ENCODE peak calls at places on chromosomes 3 and 15, in nine cellular contexts. K is tibial artery; Y is activated CD8-positive, alpha-beta T cell treated with anti-CD3 and anti-CD28 coated beads for 36 hours; N is mucosa of descending colon; P is WTC11; E is GM12878; Q is PC-9; M is AG04450; L is fibroblast of mammary gland. U is an unnamed sample.

GRCh38 chr3:110180733-110181132 is 843.4 kb upstream of the DPPA4 start:
- DNase-seq in K (peak), Y (no peak), N (no peak), E (no peak), L (peak), P (no peak), M (no peak), Q (no peak), U (no peak)

GRCh38 chr3:171854649-171855305 is 11.6 kb downstream of the TMEM212 start:
- DNase-seq in E (no peak), L (no peak), K (no peak), M (no peak), Q (no peak), Y (no peak), P (no peak), N (no peak), U (no peak)

GRCh38 chr15:68334661-68335124 is 57.1 kb downstream of the FEM1B start:
- DNase-seq in L (peak), Y (no peak), N (no peak), M (no peak), K (peak), Q (no peak), E (no peak), P (no peak), U (no peak)

GRCh38 chr3:4885322-4885721 is 93.9 kb upstream of the BHLHE40 start:
- DNase-seq in P (no peak), N (no peak), L (no peak), Y (no peak), K (no peak), M (no peak), E (no peak), Q (no peak), U (no peak)

GRCh38 chr3:66138336-66139234 is 82.2 kb upstream of the SLC25A26 start:
- DNase-seq in K (peak), P (peak), Y (peak), L (peak), Q (peak), M (no peak), E (no peak), N (peak), U (peak)

GRCh38 chr15:88834211-88834812 is 31.1 kb downstream of the ACAN start:
- DNase-seq in P (peak), E (no peak), Y (peak), M (no peak), K (peak), N (peak), Q (no peak), L (peak), U (peak)

GRCh38 chr15:70121656-70122297 is 24.1 kb upstream of the TLE3 start:
- DNase-seq in N (peak), L (peak), M (peak), Y (no peak), K (peak), Q (no peak), E (no peak), P (no peak), U (no peak)

GRCh38 chr15:25776071-25776740 is 86.9 kb downstream of the ATP10A start:
- DNase-seq in K (no peak), P (no peak), Y (no peak), N (no peak), E (no peak), M (no peak), Q (no peak), L (no peak), U (no peak)

GRCh38 chr3:155019576-155019975 is 60.5 kb upstream of the MME start:
- DNase-seq in E (no peak), M (peak), N (peak), Y (no peak), P (no peak), Q (no peak), L (peak), K (no peak), U (no peak)

GRCh38 chr3:69370156-69370944 is 15.5 kb downstream of the FRMD4B start:
- DNase-seq in Y (peak), P (no peak), L (no peak), Q (peak), K (peak), E (no peak), M (no peak), N (peak), U (no peak)

GRCh38 chr15:101242999-101243336 is 8.9 kb downstream of the CHSY1 start:
- DNase-seq in Q (no peak), P (no peak), E (no peak), M (no peak), L (no peak), Y (no peak), K (no peak), N (no peak), U (no peak)

GRCh38 chr3:132350814-132351213 is 33.6 kb downstream of the ACP3 start:
- DNase-seq in M (no peak), P (no peak), E (no peak), L (no peak), Q (no peak), N (no peak), Y (no peak), K (no peak), U (no peak)

GRCh38 chr3:132351222-132351806 is 34.1 kb downstream of the ACP3 start:
- DNase-seq in N (no peak), L (no peak), E (no peak), P (no peak), Q (no peak), Y (no peak), M (no peak), K (no peak), U (no peak)

GRCh38 chr3:132354916-132355702 is 37.9 kb downstream of the ACP3 start:
- DNase-seq in E (no peak), N (no peak), L (no peak), Y (no peak), Q (no peak), M (no peak), P (no peak), K (no peak), U (no peak)

GRCh38 chr3:132356568-132356967 is 39.4 kb downstream of the ACP3 start:
- DNase-seq in L (no peak), K (no peak), M (no peak), N (no peak), E (no peak), P (no peak), Q (no peak), Y (no peak), U (no peak)

DNA sequence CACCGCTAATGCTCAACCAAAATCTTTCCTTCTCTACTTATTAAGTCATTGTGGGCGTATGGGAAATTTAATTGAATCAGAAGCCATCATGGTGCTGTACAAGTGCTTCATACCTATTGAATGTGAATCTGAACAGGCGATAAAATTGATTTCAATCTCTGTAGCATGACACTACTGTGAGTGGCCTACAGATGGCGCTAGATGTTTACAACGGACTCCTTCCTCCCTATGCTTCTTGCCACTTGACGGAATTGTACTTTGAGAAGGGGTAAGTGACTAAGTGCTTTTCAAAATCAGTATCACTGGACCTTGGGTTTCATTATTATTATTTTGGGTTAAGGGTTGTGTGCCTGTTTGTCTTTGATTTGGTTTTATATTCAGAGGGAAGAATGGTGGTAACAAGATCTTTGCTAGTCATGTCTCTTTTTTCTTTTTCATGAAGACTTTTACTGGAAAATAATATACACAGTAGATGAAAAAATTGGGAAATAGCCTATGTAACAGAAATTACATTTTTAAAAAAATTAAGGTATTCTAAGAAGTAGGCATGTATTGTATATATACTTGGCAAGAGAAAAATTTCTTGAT is 35.4 kb downstream of the ACP3 start:
- DNase-seq in Q (peak), K (peak), M (peak), L (peak), E (peak), Y (peak), N (peak), P (peak), U (peak)
- TF ChIP-seq CTCF in Q (peak), K (peak), M (peak), L (peak), E (peak), Y (peak), N (peak), P (peak), U (peak)

GRCh38 chr3:46395210-46395661 is 11.6 kb downstream of the CCR5AS start:
- DNase-seq in K (no peak), Q (no peak), N (no peak), M (no peak), L (no peak), E (no peak), Y (no peak), P (peak), U (no peak)
- TF ChIP-seq CTCF in K (no peak), Q (peak), N (no peak), M (no peak), L (peak), E (no peak), Y (peak), P (no peak), U (no peak)

GRCh38 chr3:17686613-17687012 is 55.8 kb downstream of the TBC1D5 start:
- DNase-seq in Y (no peak), E (no peak), Q (no peak), L (peak), M (no peak), N (no peak), K (no peak), P (no peak), U (no peak)
- TF ChIP-seq CTCF in Y (no peak), E (peak), Q (no peak), L (peak), M (peak), N (no peak), K (no peak), P (no peak), U (no peak)

GRCh38 chr3:108462899-108463298 is 47.5 kb downstream of the MYH15 start:
- DNase-seq in L (peak), Y (no peak), Q (no peak), P (no peak), N (no peak), M (no peak), K (no peak), E (no peak), U (no peak)
- TF ChIP-seq CTCF in L (no peak), Y (no peak), Q (no peak), P (no peak), N (no peak), M (peak), K (no peak), E (no peak), U (no peak)

DNA sequence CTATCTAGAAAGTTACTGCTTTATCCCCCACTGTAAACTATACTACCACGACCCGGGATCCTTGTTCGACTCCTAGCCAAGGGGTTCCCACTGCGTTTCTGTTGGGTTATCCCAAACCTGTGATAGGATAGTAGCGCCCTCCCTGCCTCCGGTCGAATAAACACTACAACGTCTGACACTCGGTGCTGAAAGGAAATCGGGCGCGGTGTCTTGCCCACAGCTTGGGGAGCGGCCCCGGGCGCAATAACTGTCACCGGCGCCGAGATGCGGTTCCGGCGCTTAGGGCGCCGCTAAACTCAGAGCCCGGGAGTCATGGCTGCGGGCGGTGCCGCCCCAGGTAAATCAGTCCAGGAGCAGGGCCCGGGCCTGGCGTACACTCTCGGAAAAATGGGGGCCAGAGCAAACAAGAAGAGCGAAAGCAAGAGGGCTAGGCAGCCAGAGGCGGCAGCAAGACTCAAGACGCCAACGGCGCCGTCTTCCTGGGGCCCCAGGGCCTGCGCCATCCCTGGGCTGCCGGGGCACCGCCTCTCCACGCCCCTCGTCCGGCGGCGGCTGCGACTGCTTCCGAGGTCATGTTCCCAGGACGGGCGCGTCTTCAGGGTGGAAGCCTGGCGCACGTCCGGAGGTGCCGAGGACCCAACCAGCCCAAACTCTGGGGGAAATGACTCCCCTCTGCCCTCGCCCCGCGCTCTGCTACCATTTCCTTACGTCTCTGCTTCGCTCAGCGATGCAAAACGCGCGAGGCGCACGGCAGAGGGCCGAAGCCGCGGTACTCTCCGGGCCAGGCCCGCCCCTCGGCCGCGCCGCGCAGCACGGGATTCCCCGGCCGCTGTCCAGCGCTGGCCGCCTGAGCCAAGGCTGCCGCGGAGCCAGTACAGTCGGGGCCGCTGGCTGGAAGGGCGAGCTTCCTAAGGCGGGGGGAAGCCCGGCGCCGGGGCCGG is at the start of gene DUT:
- DNase-seq in M (peak), P (peak), N (peak), L (peak), E (peak), Y (peak), K (peak), Q (peak), U (peak)
- TF ChIP-seq CTCF in M (peak), P (no peak), N (no peak), L (no peak), E (no peak), Y (no peak), K (no peak), Q (no peak), U (no peak)

DNA sequence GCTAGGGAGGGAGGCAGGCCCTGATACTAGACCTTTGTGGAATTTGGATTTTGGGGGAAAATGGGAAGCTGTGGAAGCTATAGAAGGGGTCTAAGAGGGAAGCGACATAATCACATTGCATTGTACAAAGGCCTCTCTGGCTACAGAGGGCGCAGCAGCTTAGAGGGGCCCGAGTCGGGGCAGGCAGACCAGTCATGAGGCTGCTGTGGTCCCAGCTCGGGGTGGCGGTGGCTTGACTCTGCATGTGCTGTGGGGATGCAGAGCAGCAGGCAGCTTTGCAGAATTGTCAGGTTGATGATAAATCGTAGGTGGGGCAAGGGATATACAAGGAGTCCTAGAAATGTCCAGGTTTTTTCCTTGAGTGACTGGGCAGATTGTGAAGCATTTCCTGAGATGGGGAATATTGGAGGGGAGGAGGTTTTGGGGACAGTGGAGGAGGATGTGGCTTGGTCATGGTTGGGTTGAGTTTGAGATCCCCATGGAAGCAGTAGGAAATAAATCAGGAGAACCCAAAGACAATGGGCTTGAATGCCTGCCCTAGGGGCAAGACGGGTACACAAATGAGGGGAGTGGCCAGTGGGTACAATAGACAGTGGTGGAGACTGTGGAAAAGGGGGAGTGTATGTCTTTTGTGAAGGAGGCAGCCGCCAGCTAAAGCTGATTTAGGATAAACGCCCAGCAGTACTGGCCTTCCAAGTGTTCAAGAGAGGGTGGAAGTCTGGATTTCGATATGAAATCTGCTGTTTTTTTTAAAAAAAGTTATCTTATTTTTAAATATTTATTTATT is 94.1 kb downstream of the HMG20A start:
- DNase-seq in Q (no peak), Y (no peak), P (no peak), E (no peak), K (peak), M (no peak), L (no peak), N (no peak), U (no peak)
- TF ChIP-seq CTCF in Q (no peak), Y (no peak), P (no peak), E (no peak), K (no peak), M (no peak), L (no peak), N (no peak), U (no peak)

GRCh38 chr3:15465876-15466585 is 38.6 kb downstream of the EAF1 start:
- DNase-seq in M (no peak), Y (no peak), Q (no peak), P (no peak), N (no peak), L (no peak), K (no peak), E (no peak), U (no peak)
- TF ChIP-seq CTCF in M (no peak), Y (no peak), Q (no peak), P (no peak), N (no peak), L (no peak), K (no peak), E (no peak), U (no peak)

DNA sequence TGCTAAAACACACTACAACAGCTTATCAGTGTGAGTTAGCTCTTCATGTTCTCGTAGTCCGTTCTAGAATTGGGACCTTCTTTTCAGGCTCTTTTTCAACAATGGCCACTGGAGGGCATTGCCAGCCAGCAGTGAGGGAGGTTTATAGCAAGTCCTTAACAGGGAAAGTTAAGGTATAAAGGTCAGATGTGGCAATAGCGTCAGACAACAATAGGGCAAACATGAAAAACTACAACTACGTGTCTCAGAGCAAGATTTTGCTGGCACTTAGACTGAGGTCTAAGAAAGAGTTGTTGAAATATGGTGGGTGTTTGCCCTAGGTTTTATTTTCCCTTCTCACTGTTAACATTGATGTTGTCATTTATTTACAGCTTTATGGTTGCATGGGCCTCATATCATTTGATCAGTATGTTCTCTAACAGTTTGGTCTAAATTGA is 161.4 kb downstream of the GMNC start:
- DNase-seq in E (no peak), Q (peak), K (no peak), M (no peak), L (peak), N (peak), P (peak), Y (peak), U (no peak)
- TF ChIP-seq CTCF in E (peak), Q (peak), K (peak), M (peak), L (peak), N (no peak), P (no peak), Y (peak), U (peak)

GRCh38 chr3:13419356-13420050 is 619 bp downstream of the NUP210 start:
- DNase-seq in L (no peak), M (no peak), Y (peak), P (peak), N (peak), K (no peak), E (no peak), Q (peak), U (peak)
- TF ChIP-seq CTCF in L (no peak), M (no peak), Y (peak), P (no peak), N (no peak), K (no peak), E (no peak), Q (no peak), U (no peak)

GRCh38 chr3:145915787-145916186 is 245.2 kb downstream of the PLOD2 start:
- DNase-seq in M (no peak), Y (no peak), K (no peak), N (no peak), L (no peak), Q (no peak), E (no peak), P (no peak), U (no peak)
- TF ChIP-seq CTCF in M (no peak), Y (no peak), K (no peak), N (no peak), L (peak), Q (no peak), E (no peak), P (no peak), U (no peak)